ENCODE peak calls at places on chromosome 20, in six cellular contexts. L is COR-L47; M is activated T-helper 1 cell treated with anti-CD3 and anti-CD28 coated beads, Interleukin-2, amount 50 U/mL, for 16 hours; Y is kidney tubule cell; O is AG09319; T is cortex of kidney. D is an unnamed sample.

GRCh38 chr20:2798814-2799213 is 1.6 kb downstream of the CPXM1 start:
- DNase-seq in L (no peak), M (no peak), Y (peak; percentile 10), O (no peak), T (no peak), D (no peak)

GRCh38 chr20:39800111-39800510 is 838.0 kb downstream of the DHX35 start:
- DNase-seq in L (no peak), M (no peak), Y (peak; percentile 79), O (no peak), T (no peak), D (no peak)

GRCh38 chr20:1894951-1895673 is at the start of gene SIRPA:
- DNase-seq in L (peak; percentile 16), M (no peak), Y (peak; percentile 66), O (no peak), T (no peak), D (no peak)

GRCh38 chr20:43925786-43926185 is 11.1 kb downstream of the TOX2 start:
- DNase-seq in L (no peak), M (no peak), Y (no peak), O (no peak), T (no peak), D (no peak)

GRCh38 chr20:64069209-64069613 is 6.2 kb downstream of the TCEA2 start:
- DNase-seq in L (no peak), M (no peak), Y (no peak), O (no peak), T (no peak), D (no peak)

GRCh38 chr20:57786304-57786942 is 76.6 kb upstream of the PMEPA1 start:
- DNase-seq in L (no peak), M (no peak), Y (no peak), O (no peak), T (no peak), D (no peak)

GRCh38 chr20:24589845-24590192 is 120.4 kb downstream of the SYNDIG1 start:
- DNase-seq in L (no peak), M (no peak), Y (no peak), O (no peak), T (no peak), D (no peak)

GRCh38 chr20:33649201-33649631 is 12.9 kb upstream of the C20orf144 start:
- DNase-seq in L (no peak), M (no peak), Y (no peak), O (no peak), T (no peak), D (no peak)

GRCh38 chr20:64044484-64045247 is 4.8 kb downstream of the SOX18 start:
- DNase-seq in L (peak; percentile 50), M (no peak), Y (peak; percentile 54), O (no peak), T (no peak), D (no peak)

GRCh38 chr20:13286600-13286999 is 65.5 kb downstream of the ISM1 start:
- DNase-seq in L (peak; percentile 6), M (no peak), Y (no peak), O (no peak), T (no peak), D (peak; percentile 95)

GRCh38 chr20:43530321-43531090 is 23.0 kb downstream of the L3MBTL1 start:
- DNase-seq in L (no peak), M (no peak), Y (peak; percentile 38), O (no peak), T (no peak), D (no peak)

GRCh38 chr20:32995802-32996201 is 8.4 kb downstream of the SUN5 start:
- DNase-seq in L (no peak), M (no peak), Y (no peak), O (no peak), T (no peak), D (no peak)

GRCh38 chr20:46348231-46348803 is 40.0 kb upstream of the CDH22 start:
- DNase-seq in L (peak; percentile 68), M (no peak), Y (no peak), O (no peak), T (no peak), D (no peak)

GRCh38 chr20:33629979-33630378 is 32.1 kb upstream of the C20orf144 start:
- DNase-seq in L (no peak), M (no peak), Y (no peak), O (no peak), T (no peak), D (no peak)

GRCh38 chr20:44111712-44112335 is 75.2 kb downstream of the JPH2 start:
- DNase-seq in L (no peak), M (no peak), Y (peak; percentile 15), O (no peak), T (no peak), D (peak; percentile 63)

GRCh38 chr20:34526466-34526865 is 10.2 kb downstream of the DYNLRB1 start:
- DNase-seq in L (no peak), M (no peak), Y (peak; percentile 37), O (no peak), T (no peak), D (no peak)

GRCh38 chr20:31569163-31570020 is 35.7 kb upstream of the ID1 start:
- DNase-seq in L (peak; percentile 43), M (peak; percentile 30), Y (peak; percentile 57), O (no peak), T (no peak), D (no peak)

GRCh38 chr20:61449916-61450315 is 197.9 kb downstream of the CDH4 start:
- DNase-seq in L (no peak), M (no peak), Y (peak; percentile 86), O (no peak), T (no peak), D (no peak)

GRCh38 chr20:8986631-8987030 is 82.3 kb upstream of the PLCB4 start:
- DNase-seq in L (no peak), M (no peak), Y (no peak), O (no peak), T (no peak), D (no peak)

GRCh38 chr20:38889792-38890496 is 36.3 kb upstream of the FAM83D start:
- DNase-seq in L (no peak), M (no peak), Y (no peak), O (no peak), T (no peak), D (no peak)